ENCODE peak calls at places on chromosome X, in nine cellular contexts. M is Peyer's patch; I is uterus; P is CD8-positive, alpha-beta T cell; G is tibial nerve; N is hepatocyte; Q is colonic mucosa; T is esophagus muscularis mucosa; F is pancreas. J is an unnamed sample.

GRCh38 chrX:149610511-149610910 is 15.4 kb upstream of the HSFX2 start:
- DNase-seq in F (no peak), N (no peak), Q (no peak), G (no peak), T (no peak), P (no peak), I (no peak), M (no peak), J (no peak)

GRCh38 chrX:107700802-107701201 is 72.5 kb downstream of the PRPS1 start:
- DNase-seq in I (no peak), G (no peak), F (no peak), T (no peak), N (no peak), Q (no peak), P (no peak), M (no peak), J (no peak)

GRCh38 chrX:153937056-153937455 is 2.2 kb upstream of the NAA10 start:
- DNase-seq in N (no peak), I (no peak), P (no peak), M (no peak), T (no peak), F (no peak), Q (no peak), G (no peak), J (no peak)

GRCh38 chrX:30141966-30142365 is 73.4 kb upstream of the MAGEB2 start:
- DNase-seq in F (no peak), Q (no peak), N (peak), I (no peak), G (no peak), M (no peak), T (no peak), P (no peak), J (peak)

GRCh38 chrX:17986440-17986839 is 125.3 kb upstream of the RAI2 start:
- DNase-seq in G (no peak), T (no peak), N (no peak), Q (no peak), F (no peak), M (no peak), I (no peak), P (no peak), J (no peak)

GRCh38 chrX:136047969-136048368 is 62.7 kb downstream of the SLC9A6 start:
- DNase-seq in T (no peak), M (no peak), F (no peak), G (no peak), P (no peak), N (no peak), Q (no peak), I (no peak), J (peak)

GRCh38 chrX:107542500-107542899 is 85.8 kb upstream of the PRPS1 start:
- DNase-seq in Q (no peak), F (no peak), P (no peak), M (no peak), N (peak), G (no peak), T (no peak), I (no peak), J (peak)

GRCh38 chrX:106874075-106874474 is 29.1 kb downstream of the RIPPLY1 start:
- DNase-seq in Q (no peak), P (no peak), T (no peak), M (no peak), N (peak), F (no peak), G (no peak), I (no peak), J (no peak)

GRCh38 chrX:132615396-132616131 is 126.7 kb upstream of the MBNL3 start:
- DNase-seq in P (peak), I (peak), F (peak), N (peak), T (no peak), Q (peak), M (peak), G (no peak), J (peak)

GRCh38 chrX:63453571-63453970 is 102.4 kb upstream of the SPIN4 start:
- DNase-seq in I (no peak), P (no peak), T (no peak), M (no peak), Q (no peak), G (no peak), N (no peak), F (no peak), J (no peak)

GRCh38 chrX:41475611-41476241 is 28.6 kb downstream of the NYX start:
- DNase-seq in I (no peak), T (no peak), F (no peak), P (no peak), Q (no peak), N (no peak), M (no peak), G (no peak), J (no peak)

GRCh38 chrX:91435465-91435864 is 826 bp downstream of the PABPC5 start:
- DNase-seq in M (no peak), N (peak), F (no peak), T (no peak), Q (no peak), I (no peak), G (no peak), P (no peak), J (no peak)

GRCh38 chrX:153474718-153475117 is 4.3 kb upstream of the HAUS7 start:
- DNase-seq in Q (peak), N (peak), I (peak), M (peak), G (no peak), P (peak), F (peak), T (no peak), J (no peak)

GRCh38 chrX:40303256-40304077 is 205.7 kb upstream of the BCOR start:
- DNase-seq in P (no peak), F (no peak), Q (no peak), T (no peak), N (no peak), I (no peak), G (no peak), M (no peak), J (no peak)

GRCh38 chrX:136659174-136659573 is 11.2 kb downstream of the CD40LG start:
- DNase-seq in F (no peak), M (no peak), G (no peak), N (no peak), T (no peak), P (no peak), Q (no peak), I (no peak), J (no peak)

GRCh38 chrX:19709812-19710518 is 177.4 kb downstream of the SH3KBP1 start:
- DNase-seq in G (no peak), T (no peak), F (no peak), P (no peak), Q (no peak), M (no peak), I (no peak), N (no peak), J (peak)

GRCh38 chrX:154057790-154058189 is 38.1 kb upstream of the IRAK1 start:
- DNase-seq in G (no peak), P (no peak), T (no peak), M (no peak), I (no peak), F (no peak), N (no peak), Q (no peak), J (no peak)

GRCh38 chrX:107728342-107729099 is 47.1 kb downstream of the TSC22D3 start:
- DNase-seq in Q (no peak), G (no peak), N (no peak), P (no peak), I (no peak), T (no peak), M (no peak), F (no peak), J (no peak)

GRCh38 chrX:77893713-77894112 is 1.5 kb downstream of the MAGT1 start:
- DNase-seq in Q (no peak), G (no peak), T (no peak), I (no peak), M (no peak), P (no peak), N (no peak), F (no peak), J (no peak)

GRCh38 chrX:10486373-10486772 is 134.0 kb downstream of the MID1 start:
- DNase-seq in M (no peak), F (no peak), I (peak), T (no peak), N (no peak), P (no peak), Q (no peak), G (no peak), J (peak)

GRCh38 chrX:107750263-107750662 is 25.3 kb downstream of the TSC22D3 start:
- DNase-seq in N (no peak), P (no peak), F (no peak), G (no peak), I (no peak), Q (no peak), T (no peak), M (no peak), J (no peak)

GRCh38 chrX:154714925-154715324 is 36.0 kb downstream of the GAB3 start:
- DNase-seq in T (no peak), M (peak), F (no peak), Q (peak), I (peak), G (no peak), N (peak), P (peak), J (peak)

GRCh38 chrX:30822068-30822671 is 66.9 kb downstream of the TAB3 start:
- DNase-seq in G (no peak), P (no peak), T (no peak), M (no peak), Q (no peak), F (no peak), I (no peak), N (peak), J (no peak)

GRCh38 chrX:6120329-6120728 is 108.3 kb downstream of the NLGN4X start:
- DNase-seq in G (no peak), M (no peak), F (no peak), T (no peak), N (no peak), P (no peak), Q (no peak), I (no peak), J (no peak)

GRCh38 chrX:791479-792034 is 161.0 kb downstream of the SHOX start:
- DNase-seq in I (no peak), F (no peak), N (no peak), Q (no peak), T (no peak), G (no peak), P (no peak), M (no peak), J (no peak)

GRCh38 chrX:106619797-106620196 is 8.0 kb downstream of the RADX start:
- DNase-seq in F (no peak), M (no peak), Q (no peak), G (no peak), I (no peak), T (no peak), N (no peak), P (no peak), J (no peak)

GRCh38 chrX:150227873-150228272 is 135.2 kb upstream of the MAMLD1 start:
- DNase-seq in P (no peak), M (no peak), I (no peak), Q (peak), G (no peak), N (no peak), T (peak), F (no peak), J (no peak)

DNA sequence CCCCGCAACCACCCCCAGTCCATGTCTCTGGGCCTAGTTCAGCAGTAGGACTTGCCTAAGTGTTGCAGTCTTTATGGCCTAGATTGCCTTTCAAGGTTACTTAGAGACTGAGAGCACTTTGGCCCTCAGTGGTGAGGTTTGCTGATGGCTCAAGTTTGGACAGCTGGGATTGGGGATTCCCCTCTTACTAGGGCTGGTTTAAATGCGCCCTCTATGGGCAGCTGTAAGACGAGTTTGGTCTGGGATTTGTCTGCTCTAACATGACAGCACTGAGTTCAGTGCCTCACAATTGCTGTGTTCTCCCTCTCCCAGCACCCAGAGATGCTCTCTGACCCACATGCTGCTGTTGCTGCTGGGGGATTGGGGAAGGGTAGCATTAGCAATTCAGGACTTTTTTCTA is 23.1 kb downstream of the DACH2 start:
- DNase-seq in G (no peak), I (no peak), F (no peak), T (no peak), P (no peak), Q (no peak), N (peak), M (no peak), J (peak)
- TF ChIP-seq CTCF in G (no peak), I (no peak), F (no peak), T (no peak), P (no peak), Q (no peak), N (peak), M (no peak), J (peak)

GRCh38 chrX:34653811-34654210 is 3.3 kb downstream of the TMEM47 start:
- DNase-seq in N (no peak), F (no peak), T (no peak), M (no peak), Q (no peak), P (no peak), I (no peak), G (no peak), J (no peak)
- H3K4me3 ChIP-seq in N (peak), F (no peak), T (peak), M (peak), Q (no peak), P (no peak), I (peak), G (no peak), J (no peak)

GRCh38 chrX:25524150-25524549 is 508.4 kb upstream of the ARX start:
- DNase-seq in Q (no peak), T (no peak), G (no peak), N (peak), M (no peak), I (no peak), P (no peak), F (no peak), J (peak)
- H3K27ac ChIP-seq in Q (no peak), T (no peak), G (no peak), N (peak), M (no peak), I (no peak), P (no peak), F (no peak), J (no peak)

DNA sequence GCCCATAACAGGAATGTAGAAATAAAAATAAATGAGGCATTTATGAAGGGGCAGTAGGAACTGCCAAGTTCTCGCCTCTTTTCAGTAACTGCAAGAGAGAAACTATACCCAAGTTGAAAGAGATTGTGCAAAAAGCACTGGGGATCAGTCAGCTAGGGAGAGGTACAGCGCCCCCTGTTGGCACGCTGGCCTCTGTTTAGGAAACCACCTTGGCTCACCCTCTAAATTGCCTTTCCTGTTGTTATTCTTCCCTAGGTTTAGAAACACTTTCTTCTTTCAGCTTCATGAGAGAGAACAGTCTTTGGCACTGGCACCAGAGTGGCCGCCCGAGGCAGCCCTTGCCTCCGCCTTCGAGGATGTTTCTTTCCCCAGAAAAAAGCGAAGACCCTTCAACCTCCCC is 348.5 kb downstream of the MID1IP1 start:
- DNase-seq in M (peak), F (peak), N (peak), T (no peak), P (peak), G (peak), I (peak), Q (peak), J (peak)
- TF ChIP-seq CTCF in M (peak), F (peak), N (peak), T (peak), P (peak), G (peak), I (peak), Q (peak), J (peak)

GRCh38 chrX:48933757-48934156 is 14.9 kb upstream of the PIM2 start:
- DNase-seq in M (no peak), P (no peak), N (no peak), T (no peak), G (no peak), Q (no peak), F (no peak), I (no peak), J (no peak)
- H3K4me3 ChIP-seq in M (no peak), P (no peak), N (no peak), T (no peak), G (no peak), Q (no peak), F (no peak), I (no peak), J (no peak)

GRCh38 chrX:13690836-13691235 is 1.9 kb downstream of the RAB9A start:
- DNase-seq in P (no peak), N (no peak), G (no peak), T (no peak), Q (no peak), I (no peak), M (no peak), F (no peak), J (no peak)
- H3K27ac ChIP-seq in P (no peak), N (peak), G (peak), T (no peak), Q (no peak), I (peak), M (no peak), F (no peak), J (no peak)

DNA sequence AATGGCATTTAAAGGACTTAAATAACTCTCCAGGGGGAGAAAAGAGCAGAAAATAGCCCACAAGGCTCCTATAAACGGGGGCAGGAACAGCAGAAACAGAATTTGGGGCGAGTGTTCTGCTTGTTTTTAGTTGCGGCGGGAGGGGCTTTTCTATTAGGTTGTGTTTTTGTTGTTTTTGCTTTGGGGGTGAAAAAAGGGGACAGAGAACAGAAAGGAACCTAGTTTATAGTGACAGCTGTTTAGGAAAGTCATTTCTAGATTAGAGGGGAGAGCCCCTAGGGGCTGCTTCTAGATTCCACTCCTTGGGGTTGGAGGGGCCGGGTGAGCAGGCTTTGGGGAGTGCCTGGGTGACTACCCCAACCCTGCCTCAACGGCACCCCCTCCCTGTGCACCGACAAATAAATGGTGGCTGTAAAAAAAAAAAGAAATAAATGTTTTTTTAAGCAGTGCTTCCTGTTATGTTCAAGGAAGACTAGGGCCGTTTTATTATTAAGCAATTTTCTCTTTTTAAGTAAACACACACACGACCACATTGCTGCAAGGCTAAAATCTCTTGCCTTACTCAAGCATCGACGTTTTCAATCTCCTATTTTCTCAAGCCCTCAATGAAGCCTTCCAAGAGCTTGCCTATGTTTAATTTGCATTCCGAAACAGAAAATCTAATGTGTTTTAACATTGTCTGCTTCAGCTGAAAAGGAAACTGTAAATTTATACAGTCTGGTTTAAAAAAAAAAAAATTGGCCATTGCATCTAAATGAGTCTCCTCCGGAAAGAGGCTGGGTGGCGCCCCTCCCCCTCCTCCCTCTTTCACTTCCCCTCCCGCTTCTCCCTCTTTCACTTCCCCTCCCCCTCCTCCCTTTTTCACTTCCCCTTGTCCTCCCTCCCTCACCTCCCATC is 123.3 kb upstream of the TBL1X start:
- DNase-seq in F (peak), G (peak), P (peak), N (peak), I (peak), Q (peak), M (peak), T (peak), J (no peak)
- TF ChIP-seq CTCF in F (no peak), G (no peak), P (no peak), N (no peak), I (no peak), Q (no peak), M (no peak), T (no peak), J (no peak)

GRCh38 chrX:134654398-134655012 is 3.8 kb downstream of the PLAC1 start:
- DNase-seq in P (no peak), N (no peak), T (no peak), I (no peak), F (no peak), Q (no peak), G (no peak), M (no peak), J (no peak)
- H3K4me3 ChIP-seq in P (no peak), N (no peak), T (no peak), I (no peak), F (no peak), Q (no peak), G (no peak), M (no peak), J (no peak)

J was measured in brain microvascular endothelial cell.